ENCODE peak calls at places on chromosomes 3 and 15, in ten cellular contexts. Q is astrocyte of the hippocampus; Y is neural progenitor cell; N is left lung; G is foreskin fibroblast; V is activated naive CD8-positive, alpha-beta T cell treated with anti-CD3 and anti-CD28 coated beads, Interleukin-2, amount 50 U/mL, for 24 hours; R is HAP-1; S is T-helper 2 cell treated with Interferon-gamma antibody and Interleukin-4, amounts not matched to agents 5 μg/mL and 100 μg/mL, for 36 hours; K is stimulated activated CD8-positive, alpha-beta memory T cell treated with anti-CD3 and anti-CD28 coated beads, Interleukin-2, amount 100 ng/mL, for 48 hours; M is uterus. E is an unnamed sample.

GRCh38 chr15:96515391-96515790 is 184.9 kb downstream of the NR2F2 start:
- DNase-seq in Q (no peak), Y (no peak), N (no peak), G (no peak), V (no peak), R (no peak), S (no peak), K (no peak), M (no peak), E (no peak)

GRCh38 chr3:127452321-127452821 is 138.2 kb downstream of the TPRA1 start:
- DNase-seq in Q (no peak), Y (peak), N (no peak), G (no peak), V (no peak), R (no peak), S (no peak), K (no peak), M (no peak), E (no peak)

GRCh38 chr15:52567886-52568568 is 803 bp downstream of the ARPP19 start:
- DNase-seq in Q (no peak), Y (no peak), N (peak), G (no peak), V (peak), R (peak), S (peak), K (peak), M (no peak), E (no peak)

GRCh38 chr15:41779662-41780157 is 5.4 kb downstream of the MAPKBP1 start:
- DNase-seq in Q (no peak), Y (no peak), N (no peak), G (no peak), V (no peak), R (no peak), S (no peak), K (no peak), M (no peak), E (no peak)

GRCh38 chr15:101710806-101711205 is 13.5 kb downstream of the TARS3 start:
- DNase-seq in Q (peak), Y (no peak), N (no peak), G (peak), V (no peak), R (no peak), S (no peak), K (no peak), M (no peak), E (no peak)

GRCh38 chr3:37349640-37350039 is 175.3 kb upstream of the LRRFIP2 start:
- DNase-seq in Q (no peak), Y (no peak), N (no peak), G (no peak), V (no peak), R (no peak), S (no peak), K (no peak), M (no peak), E (no peak)

GRCh38 chr3:65833761-65834505 is 204.8 kb downstream of the MAGI1 start:
- DNase-seq in Q (peak), Y (no peak), N (no peak), G (peak), V (no peak), R (no peak), S (no peak), K (no peak), M (no peak), E (no peak)

GRCh38 chr15:101525087-101525669 is 35.7 kb upstream of the PCSK6 start:
- DNase-seq in Q (no peak), Y (no peak), N (no peak), G (no peak), V (no peak), R (no peak), S (no peak), K (no peak), M (no peak), E (no peak)

GRCh38 chr3:52530918-52531635 is 2.6 kb downstream of the NT5DC2 start:
- DNase-seq in Q (no peak), Y (peak), N (peak), G (no peak), V (no peak), R (no peak), S (no peak), K (no peak), M (no peak), E (no peak)

GRCh38 chr3:84074767-84075166 is 884.0 kb upstream of the CADM2 start:
- DNase-seq in Q (peak), Y (no peak), N (no peak), G (no peak), V (no peak), R (no peak), S (no peak), K (no peak), M (no peak), E (no peak)

GRCh38 chr3:90091557-90091956 is 984.1 kb downstream of the EPHA3 start:
- DNase-seq in Q (peak), Y (peak), N (no peak), G (peak), V (no peak), R (peak), S (no peak), K (no peak), M (no peak), E (peak)

GRCh38 chr3:124492824-124493223 is 237.4 kb upstream of the UMPS start:
- DNase-seq in Q (peak), Y (no peak), N (no peak), G (no peak), V (peak), R (no peak), S (no peak), K (peak), M (peak), E (peak)

GRCh38 chr15:77075528-77075927 is 4.6 kb upstream of the TSPAN3 start:
- DNase-seq in Q (peak), Y (no peak), N (no peak), G (no peak), V (no peak), R (peak), S (no peak), K (no peak), M (no peak), E (no peak)

GRCh38 chr3:14698601-14699244 is 23.8 kb downstream of the C3orf20 start:
- DNase-seq in Q (no peak), Y (no peak), N (no peak), G (no peak), V (no peak), R (no peak), S (no peak), K (no peak), M (no peak), E (no peak)

GRCh38 chr3:49794431-49794830 is 5.2 kb downstream of the CDHR4 start:
- DNase-seq in Q (no peak), Y (no peak), N (no peak), G (no peak), V (no peak), R (no peak), S (no peak), K (no peak), M (no peak), E (no peak)